ENCODE peak calls at places on chromosomes 16 and 17, in four cellular contexts. T is lower leg skin, H is HS-5, L is left lung. Q is an unnamed sample.

GRCh38 chr17:37642706-37643105 is 540 bp downstream of the DDX52 start:
- DNase-seq in T (no peak), H (no peak), L (no peak), Q (no peak)

GRCh38 chr17:49193513-49194296 is 16.7 kb downstream of the GNGT2 start:
- DNase-seq in L (peak; percentile 70), T (peak; percentile 63), H (no peak), Q (peak; percentile 51)

GRCh38 chr16:85162478-85163277 is 50.4 kb upstream of the CIBAR2 start:
- DNase-seq in H (no peak), T (peak; percentile 56), L (no peak), Q (no peak)

GRCh38 chr17:19242323-19242722 is 5.2 kb downstream of the EPN2 start:
- DNase-seq in T (no peak), L (no peak), H (no peak), Q (no peak)

GRCh38 chr16:70561623-70562022 is 38.0 kb downstream of the SF3B3 start:
- DNase-seq in H (no peak), T (peak; percentile 70), L (peak; percentile 63), Q (no peak)

GRCh38 chr16:684961-685696 is 995 bp upstream of the JMJD8 start:
- DNase-seq in L (peak; percentile 42), T (no peak), H (no peak), Q (no peak)

GRCh38 chr17:30093463-30094147 is 23.0 kb upstream of the NSRP1 start:
- DNase-seq in L (no peak), H (no peak), T (no peak), Q (no peak)

GRCh38 chr16:80009971-80010659 is 409.6 kb upstream of the MAF start:
- DNase-seq in T (no peak), H (no peak), L (no peak), Q (no peak)

GRCh38 chr16:35906440-35906839 is 2447.0 kb downstream of the TP53TG3F start:
- DNase-seq in L (no peak), T (no peak), H (no peak), Q (no peak)

GRCh38 chr16:85417156-85417860 is 195.8 kb upstream of the GSE1 start:
- DNase-seq in L (no peak), T (no peak), H (no peak), Q (peak; percentile 6)

GRCh38 chr16:81940781-81941560 is 70.3 kb downstream of the SDR42E1 start:
- DNase-seq in T (no peak), L (no peak), H (peak; percentile 8), Q (no peak)

GRCh38 chr16:74304164-74304834 is 7.7 kb downstream of the PSMD7 start:
- DNase-seq in L (no peak), H (no peak), T (no peak), Q (no peak)

GRCh38 chr17:31274252-31274651 is 22.8 kb downstream of the OMG start:
- DNase-seq in L (no peak), H (peak; percentile 36), T (peak; percentile 27), Q (no peak)

GRCh38 chr17:9771465-9771864 is 19.9 kb downstream of the DHRS7C start:
- DNase-seq in L (no peak), H (no peak), T (no peak), Q (no peak)

GRCh38 chr16:90023078-90023447 is 3.8 kb upstream of the DBNDD1 start:
- DNase-seq in H (no peak), T (no peak), L (no peak), Q (no peak)

GRCh38 chr17:75561927-75562603 is 25.5 kb upstream of the MYO15B start:
- DNase-seq in L (no peak), T (no peak), H (no peak), Q (no peak)

Q was measured in activated B cell treated with CpG ODN at 0.5 μM for 24 hours.